ENCODE peak calls at places on chromosome 15, in six cellular contexts. V, D, C, W, N and G are unnamed samples. For H3K27me3, the result is how much of the 10 kb centered on the place peaks cover.

GRCh38 chr15:100140527-100141303 is 201.1 kb downstream of the ADAMTS17 start:
- DNase-seq in V (no peak), C (no peak), W (no peak), D (no peak), N (no peak), G (no peak)

GRCh38 chr15:80585544-80586018 is 109.5 kb upstream of the ABHD17C start:
- DNase-seq in N (no peak), W (no peak), V (no peak), C (peak), D (no peak), G (no peak)

GRCh38 chr15:65857718-65858402 is 11.4 kb upstream of the RAB11A start:
- DNase-seq in V (no peak), C (no peak), D (no peak), N (no peak), W (no peak), G (no peak)

GRCh38 chr15:48616216-48616615 is 29.3 kb downstream of the FBN1 start:
- DNase-seq in W (no peak), C (no peak), N (no peak), D (peak), V (no peak), G (no peak)

GRCh38 chr15:35279811-35280210 is 194.7 kb upstream of the NANOGP8 start:
- DNase-seq in N (peak), C (no peak), W (no peak), V (no peak), D (no peak), G (no peak)

GRCh38 chr15:73928241-73928579 is 1.9 kb downstream of the LOXL1 start:
- DNase-seq in W (no peak), D (no peak), V (no peak), N (no peak), C (no peak), G (no peak)

GRCh38 chr15:70339551-70340517 is 242.1 kb upstream of the TLE3 start:
- DNase-seq in W (no peak), C (no peak), N (peak), D (no peak), V (peak), G (no peak)

GRCh38 chr15:66036859-66037258 is 167.6 kb downstream of the RAB11A start:
- DNase-seq in V (no peak), N (no peak), W (no peak), C (no peak), D (no peak), G (no peak)

GRCh38 chr15:83695246-83695645 is 41.3 kb downstream of the ADAMTSL3 start:
- DNase-seq in W (no peak), C (peak), V (peak), N (no peak), D (no peak), G (no peak)

GRCh38 chr15:50880651-50881114 is 27.8 kb upstream of the AP4E1 start:
- DNase-seq in C (peak), V (no peak), N (peak), D (peak), W (no peak), G (no peak)

GRCh38 chr15:101454365-101454764 is 35.1 kb downstream of the PCSK6 start:
- DNase-seq in C (no peak), D (no peak), W (no peak), N (no peak), V (no peak), G (no peak)

GRCh38 chr15:90808517-90808939 is 59.9 kb upstream of the FURIN start:
- DNase-seq in V (no peak), W (no peak), N (no peak), C (no peak), D (no peak), G (no peak)

GRCh38 chr15:62090988-62091387 is 24.2 kb downstream of the C2CD4A start:
- DNase-seq in V (no peak), W (no peak), N (no peak), D (no peak), C (no peak), G (no peak)

GRCh38 chr15:25056484-25057429 is 102.0 kb downstream of the SNRPN start:
- DNase-seq in N (no peak), C (no peak), D (no peak), W (no peak), V (no peak), G (peak)

GRCh38 chr15:69156726-69157381 is 3.6 kb upstream of the GLCE start:
- DNase-seq in W (no peak), V (no peak), N (no peak), C (no peak), D (no peak), G (no peak)

GRCh38 chr15:85941186-85941855 is 138.3 kb upstream of the AGBL1 start:
- DNase-seq in W (no peak), N (no peak), C (no peak), D (no peak), V (no peak), G (no peak)

GRCh38 chr15:37094542-37095196 is 5.7 kb downstream of the MEIS2 start:
- DNase-seq in W (no peak), C (no peak), N (peak), D (no peak), V (no peak), G (no peak)

GRCh38 chr15:41806291-41807181 is 21.4 kb upstream of the JMJD7 start:
- DNase-seq in V (peak), D (no peak), W (peak), C (peak), N (no peak), G (no peak)

GRCh38 chr15:65110676-65111292 is 4.2 kb downstream of the UBAP1L start:
- DNase-seq in W (no peak), C (no peak), D (peak), V (peak), N (peak), G (no peak)

GRCh38 chr15:49421991-49422390 is 1.1 kb upstream of the FGF7 start:
- DNase-seq in W (peak), D (peak), C (peak), N (peak), V (peak), G (peak)

GRCh38 chr15:40856736-40857135 is 12.9 kb downstream of the SPINT1 start:
- DNase-seq in D (no peak), N (no peak), V (no peak), C (no peak), W (no peak), G (no peak)

GRCh38 chr15:62779041-62779810 is 263.3 kb upstream of the TPM1 start:
- DNase-seq in V (no peak), C (peak), W (no peak), N (peak), D (no peak), G (no peak)

GRCh38 chr15:50390549-50391264 is 33.5 kb upstream of the USP8 start:
- DNase-seq in V (no peak), C (no peak), W (no peak), D (no peak), N (peak), G (no peak)

GRCh38 chr15:94417464-94418293 is 186.3 kb downstream of the MCTP2 start:
- DNase-seq in W (no peak), D (no peak), C (no peak), V (peak), N (no peak), G (no peak)

GRCh38 chr15:62118446-62118964 is 46.6 kb downstream of the C2CD4B start:
- DNase-seq in D (no peak), C (no peak), N (peak), V (no peak), W (no peak), G (no peak)

GRCh38 chr15:67188551-67189218 is 65.8 kb downstream of the AAGAB start:
- DNase-seq in D (peak), N (peak), V (no peak), C (no peak), W (peak), G (no peak)

GRCh38 chr15:84736375-84736774 is 12.0 kb upstream of the ZNF592 start:
- DNase-seq in C (no peak), N (no peak), V (no peak), W (no peak), D (no peak), G (no peak)

GRCh38 chr15:82044373-82045178 is 1.2 kb downstream of the MEX3B start:
- DNase-seq in V (peak), D (peak), N (peak), C (no peak), W (peak), G (no peak)

GRCh38 chr15:42772126-42772525 is 35.2 kb upstream of the CDAN1 start:
- DNase-seq in N (no peak), V (no peak), C (no peak), D (no peak), W (peak), G (no peak)

GRCh38 chr15:40066531-40066930 is 27.6 kb upstream of the SRP14 start:
- DNase-seq in C (peak), D (no peak), W (no peak), N (no peak), V (no peak), G (no peak)

GRCh38 chr15:63530235-63530634 is 25.8 kb downstream of the USP3 start:
- DNase-seq in N (no peak), D (no peak), W (no peak), C (no peak), V (no peak), G (no peak)

DNA sequence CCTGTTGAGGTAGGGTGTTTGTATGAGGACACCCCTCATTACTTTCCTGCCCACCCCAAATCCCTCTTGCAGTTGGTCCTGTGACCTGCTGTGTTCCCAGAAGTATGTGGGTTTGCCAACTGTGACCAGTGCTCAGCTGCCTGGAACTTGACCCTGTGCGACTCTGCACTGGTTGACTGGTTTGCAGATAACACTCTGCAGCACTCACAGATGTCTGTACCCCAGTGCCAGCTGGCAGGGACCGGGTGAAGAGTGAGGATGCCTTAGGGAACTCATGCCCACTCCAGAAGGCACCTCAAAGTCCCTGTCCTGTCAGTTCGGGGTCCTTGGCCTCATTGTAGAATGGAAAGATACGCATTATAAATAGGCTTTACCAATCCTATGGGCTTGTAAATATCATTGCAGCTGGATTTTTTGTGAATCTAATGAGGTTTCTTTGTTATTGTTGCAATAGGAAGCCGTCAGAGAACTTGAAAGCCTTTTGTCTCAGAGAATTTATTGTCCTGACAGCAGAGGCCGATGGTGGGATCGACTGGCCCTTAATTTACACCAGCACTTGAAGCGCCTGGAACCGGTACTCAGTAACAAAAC is 18.2 kb downstream of the FAN1 start:
- DNase-seq in N (no peak), D (no peak), C (no peak), W (no peak), V (no peak), G (no peak)
- H3K27ac ChIP-seq in N (no peak), D (no peak), C (no peak), W (peak), V (no peak), G (no peak)

GRCh38 chr15:75606026-75606425 is 19.5 kb downstream of the SNUPN start:
- DNase-seq in V (no peak), W (no peak), D (no peak), N (no peak), C (no peak), G (no peak)

GRCh38 chr15:75606711-75607684 is 18.5 kb downstream of the SNUPN start:
- DNase-seq in C (no peak), W (no peak), V (no peak), D (no peak), N (peak), G (no peak)
- H3K4me3 ChIP-seq in C (no peak), W (no peak), V (no peak), D (no peak), N (no peak), G (no peak)

GRCh38 chr15:79425591-79426295 is 6.4 kb upstream of the MINAR1 start:
- DNase-seq in N (no peak), W (no peak), C (no peak), D (no peak), V (no peak), G (no peak)
- H3K27me3 ChIP-seq in N (under half), W (under half), C (under half), D (under half), V (under half), G (under half)

DNA sequence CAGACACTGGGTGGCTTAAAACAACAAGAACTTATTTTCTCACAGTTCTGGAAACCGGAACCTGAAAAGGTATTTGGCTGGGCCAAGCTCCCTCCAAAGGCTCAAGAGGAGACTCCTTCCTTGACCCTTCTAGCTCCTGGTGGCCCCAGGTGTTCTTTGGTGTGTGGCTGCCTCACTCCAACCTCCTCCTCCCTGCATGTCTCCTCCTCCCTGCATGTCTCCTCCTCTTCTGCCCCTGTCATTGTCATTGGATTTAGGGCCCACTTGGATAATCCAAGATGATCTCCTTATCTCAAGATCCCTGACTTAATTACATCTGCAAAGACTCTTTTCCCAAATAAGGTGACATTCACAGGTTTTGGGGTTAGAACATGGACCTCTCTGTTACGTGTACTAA is 69.8 kb upstream of the MFGE8 start:
- DNase-seq in D (no peak), N (no peak), C (no peak), V (no peak), W (no peak), G (no peak)
- H3K27ac ChIP-seq in D (no peak), N (no peak), C (peak), V (no peak), W (no peak), G (no peak)

GRCh38 chr15:26838742-26839460 is 28.0 kb upstream of the GABRA5 start:
- DNase-seq in W (no peak), N (peak), C (peak), D (no peak), V (peak), G (peak)

GRCh38 chr15:26841514-26841913 is 25.3 kb upstream of the GABRA5 start:
- DNase-seq in C (no peak), W (no peak), V (no peak), D (no peak), N (no peak), G (no peak)

GRCh38 chr15:26844901-26845300 is 22.0 kb upstream of the GABRA5 start:
- DNase-seq in N (no peak), C (no peak), W (no peak), V (no peak), D (no peak), G (no peak)

GRCh38 chr15:26841941-26842340 is 24.9 kb upstream of the GABRA5 start:
- DNase-seq in W (no peak), N (no peak), D (no peak), V (no peak), C (no peak), G (no peak)

GRCh38 chr15:26842391-26842790 is 24.5 kb upstream of the GABRA5 start:
- DNase-seq in N (no peak), D (no peak), W (no peak), C (no peak), V (no peak), G (no peak)
- H3K4me3 ChIP-seq in N (no peak), D (no peak), W (no peak), C (no peak), V (no peak), G (no peak)